ENCODE peak calls at places on chromosomes 13 and 19, in seven cellular contexts. V is activated T-cell treated with anti-CD3 and anti-CD28 coated beads, Interleukin-2, amount 50 U/mL, for 72 hours; I is breast epithelium; A is Right ventricle myocardium superior; O is lung; R is posterior cingulate gyrus; F is CD8-positive, alpha-beta memory T cell. Y is an unnamed sample.

GRCh38 chr13:109996404-109996960 is 210.1 kb upstream of the IRS2 start:
- DNase-seq in I (no peak), F (no peak), O (no peak), A (no peak), R (no peak), V (no peak), Y (no peak)

GRCh38 chr13:39411501-39411900 is 191.5 kb downstream of the LHFPL6 start:
- DNase-seq in F (no peak), O (no peak), R (no peak), A (no peak), I (no peak), V (no peak), Y (no peak)

GRCh38 chr19:51325161-51325979 is 13.9 kb downstream of the IGLON5 start:
- DNase-seq in I (no peak), V (peak; percentile 30), F (no peak), O (no peak), A (no peak), R (no peak), Y (no peak)

GRCh38 chr19:49932041-49932451 is 2.7 kb upstream of the NUP62 start:
- DNase-seq in F (no peak), V (no peak), I (no peak), R (no peak), A (no peak), O (no peak), Y (no peak)

GRCh38 chr19:58547323-58548312 is 3.8 kb downstream of the TRIM28 start:
- DNase-seq in I (no peak), A (no peak), F (no peak), O (no peak), V (no peak), R (no peak), Y (no peak)

GRCh38 chr19:52725528-52725961 is 9.3 kb downstream of the ZNF611 start:
- DNase-seq in I (no peak), A (no peak), R (no peak), F (no peak), V (no peak), O (no peak), Y (no peak)

GRCh38 chr13:22915442-22916082 is 265.2 kb upstream of the SGCG start:
- DNase-seq in V (no peak), I (no peak), F (no peak), O (peak; percentile 55), R (peak; percentile 74), A (peak; percentile 66), Y (no peak)

GRCh38 chr19:8192227-8192820 is 16.8 kb upstream of the CERS4 start:
- DNase-seq in F (no peak), I (no peak), V (no peak), R (no peak), O (no peak), A (no peak), Y (no peak)

GRCh38 chr13:36919206-36919832 is 719 bp downstream of the SMAD9 start:
- DNase-seq in R (peak; percentile 19), I (no peak), O (peak; percentile 47), V (peak; percentile 22), F (no peak), A (peak; percentile 62), Y (no peak)

GRCh38 chr13:79593611-79594275 is 112.8 kb downstream of the NDFIP2 start:
- DNase-seq in F (no peak), I (no peak), O (no peak), R (no peak), V (no peak), A (no peak), Y (no peak)

GRCh38 chr13:97502192-97502591 is 68.2 kb downstream of the RAP2A start:
- DNase-seq in I (no peak), V (no peak), F (no peak), A (peak; percentile 52), O (no peak), R (peak; percentile 20), Y (no peak)

GRCh38 chr13:101465877-101466276 is 13.4 kb downstream of the ITGBL1 start:
- DNase-seq in F (no peak), I (no peak), R (no peak), O (no peak), A (no peak), V (no peak), Y (no peak)

GRCh38 chr13:85261757-85262346 is 537.4 kb downstream of the SLITRK6 start:
- DNase-seq in V (no peak), R (no peak), F (no peak), O (no peak), A (no peak), I (no peak), Y (no peak)

GRCh38 chr19:41687419-41687818 is 651 bp downstream of the CEACAM7 start:
- DNase-seq in O (no peak), A (no peak), I (no peak), R (no peak), V (no peak), F (no peak), Y (peak; percentile 80)

GRCh38 chr13:109642358-109642757 is 144.0 kb downstream of the IRS2 start:
- DNase-seq in A (no peak), R (no peak), V (no peak), F (no peak), O (no peak), I (no peak), Y (peak; percentile 90)

GRCh38 chr19:37999309-38000213 is 92.6 kb downstream of the SIPA1L3 start:
- DNase-seq in F (no peak), V (no peak), O (no peak), A (peak; percentile 71), R (no peak), I (no peak), Y (no peak)

GRCh38 chr19:33469171-33470039 is 52.2 kb downstream of the PEPD start:
- DNase-seq in O (no peak), I (peak; percentile 42), V (no peak), R (peak; percentile 76), A (no peak), F (no peak), Y (no peak)

GRCh38 chr19:35248310-35249145 is at the start of gene LSR:
- DNase-seq in O (peak; percentile 90), F (peak; percentile 67), I (peak; percentile 89), V (peak; percentile 85), R (no peak), A (no peak), Y (peak; percentile 89)

GRCh38 chr13:81988542-81988941 is 1647.6 kb upstream of the SPRY2 start:
- DNase-seq in A (no peak), I (no peak), R (no peak), F (no peak), O (no peak), V (no peak), Y (no peak)

Y was measured in esophagus muscularis mucosa.